ENCODE peak calls at places on chromosomes 2 and 18, in nine cellular contexts. T is KBM-7, A is Ammon's horn, S is NCI-H774, X is NCI-H2029 treated with DMSO at 0.1 percent for 48 hours, E is nephron progenitor cell, B is cerebellum, U is EH, F is aorta. K is an unnamed sample.

GRCh38 chr2:169095631-169096105 is 26.3 kb downstream of the DHRS9 start:
- DNase-seq in T (peak; percentile 52), A (no peak), S (no peak), X (no peak), E (no peak), B (no peak), U (peak; percentile 89), F (no peak), K (no peak)

GRCh38 chr18:61542596-61542995 is 209.4 kb downstream of the CDH20 start:
- DNase-seq in T (no peak), A (no peak), S (no peak), X (no peak), E (no peak), B (no peak), U (no peak), F (no peak), K (no peak)

GRCh38 chr18:49849331-49850217 is 36.2 kb upstream of the ACAA2 start:
- DNase-seq in T (peak; percentile 14), A (no peak), S (peak; percentile 58), X (peak; percentile 60), E (peak; percentile 26), B (peak; percentile 68), U (peak; percentile 92), F (no peak), K (peak; percentile 58)

GRCh38 chr2:150528861-150529801 is 41.7 kb upstream of the RND3 start:
- DNase-seq in T (no peak), A (no peak), S (no peak), X (no peak), E (no peak), B (no peak), U (peak; percentile 93), F (no peak), K (no peak)

GRCh38 chr2:122414911-122415310 is 659.5 kb downstream of the TSN start:
- DNase-seq in T (no peak), A (no peak), S (no peak), X (no peak), E (no peak), B (no peak), U (no peak), F (no peak), K (no peak)

GRCh38 chr2:219251656-219252055 is 1.4 kb upstream of the TUBA4B start:
- DNase-seq in T (no peak), A (no peak), S (no peak), X (no peak), E (no peak), B (no peak), U (peak; percentile 47), F (no peak), K (no peak)

GRCh38 chr2:72613931-72614330 is 211.9 kb downstream of the EXOC6B start:
- DNase-seq in T (no peak), A (peak; percentile 15), S (no peak), X (no peak), E (no peak), B (no peak), U (no peak), F (no peak), K (no peak)

GRCh38 chr18:60019463-60019840 is 119.7 kb downstream of the PMAIP1 start:
- DNase-seq in T (no peak), A (no peak), S (no peak), X (no peak), E (no peak), B (no peak), U (peak; percentile 93), F (no peak), K (no peak)

GRCh38 chr18:78972930-78973331 is 6.7 kb upstream of the SALL3 start:
- DNase-seq in T (no peak), A (no peak), S (no peak), X (no peak), E (no peak), B (no peak), U (no peak), F (no peak), K (peak; percentile 40)

GRCh38 chr18:78739843-78740677 is 239.6 kb upstream of the SALL3 start:
- DNase-seq in T (no peak), A (no peak), S (no peak), X (no peak), E (no peak), B (no peak), U (no peak), F (peak; percentile 59), K (no peak)

GRCh38 chr18:50161806-50162205 is 33.1 kb downstream of the MYO5B start:
- DNase-seq in T (no peak), A (no peak), S (no peak), X (no peak), E (no peak), B (no peak), U (no peak), F (no peak), K (no peak)

GRCh38 chr2:62660087-62660486 is 45.4 kb upstream of the EHBP1 start:
- DNase-seq in T (no peak), A (no peak), S (no peak), X (no peak), E (no peak), B (no peak), U (no peak), F (no peak), K (no peak)

GRCh38 chr18:79868811-79869541 is 71.2 kb downstream of the KCNG2 start:
- DNase-seq in T (no peak), A (no peak), S (no peak), X (no peak), E (no peak), B (no peak), U (no peak), F (no peak), K (no peak)

GRCh38 chr2:233055362-233055761 is 4.8 kb upstream of the INPP5D start:
- DNase-seq in T (no peak), A (no peak), S (no peak), X (no peak), E (no peak), B (no peak), U (no peak), F (no peak), K (no peak)

GRCh38 chr2:2646312-2647051 is 315.4 kb upstream of the MYT1L start:
- DNase-seq in T (no peak), A (no peak), S (no peak), X (peak; percentile 78), E (no peak), B (no peak), U (no peak), F (no peak), K (no peak)

GRCh38 chr2:26691140-26691539 is 1.4 kb upstream of the KCNK3 start:
- DNase-seq in T (no peak), A (no peak), S (no peak), X (no peak), E (no peak), B (no peak), U (peak; percentile 29), F (no peak), K (peak; percentile 63)

GRCh38 chr2:233034091-233034882 is 1.8 kb downstream of the NEU2 start:
- DNase-seq in T (no peak), A (no peak), S (no peak), X (no peak), E (no peak), B (no peak), U (no peak), F (peak; percentile 67), K (no peak)

GRCh38 chr18:22606563-22607283 is 189.0 kb upstream of the CTAGE1 start:
- DNase-seq in T (no peak), A (peak; percentile 8), S (no peak), X (no peak), E (peak; percentile 18), B (no peak), U (peak; percentile 33), F (peak; percentile 76), K (no peak)

GRCh38 chr18:54359233-54359632 is 1.5 kb downstream of the C18orf54 start:
- DNase-seq in T (no peak), A (no peak), S (no peak), X (no peak), E (no peak), B (no peak), U (peak; percentile 27), F (no peak), K (no peak)

GRCh38 chr2:193463016-193463415 is 1268.3 kb upstream of the TMEFF2 start:
- DNase-seq in T (no peak), A (no peak), S (no peak), X (no peak), E (no peak), B (no peak), U (no peak), F (no peak), K (no peak)

GRCh38 chr2:171735991-171736710 is 48.9 kb downstream of the DYNC1I2 start:
- DNase-seq in T (no peak), A (no peak), S (no peak), X (no peak), E (no peak), B (no peak), U (no peak), F (no peak), K (no peak)

GRCh38 chr2:120525056-120526046 is 179.4 kb downstream of the INHBB start:
- DNase-seq in T (no peak), A (no peak), S (no peak), X (no peak), E (no peak), B (no peak), U (peak; percentile 21), F (peak; percentile 84), K (no peak)

GRCh38 chr2:102618452-102619413 is 620 bp upstream of the SLC9A2 start:
- DNase-seq in T (no peak), A (peak; percentile 3), S (no peak), X (no peak), E (peak; percentile 66), B (no peak), U (peak; percentile 3), F (no peak), K (no peak)

GRCh38 chr18:21255211-21255610 is 13.2 kb downstream of the GREB1L start:
- DNase-seq in T (no peak), A (no peak), S (no peak), X (no peak), E (no peak), B (no peak), U (no peak), F (no peak), K (no peak)

GRCh38 chr18:75859533-75859932 is 432.0 kb upstream of the SMIM21 start:
- DNase-seq in T (no peak), A (no peak), S (no peak), X (no peak), E (no peak), B (no peak), U (no peak), F (no peak), K (no peak)

GRCh38 chr2:2575870-2576386 is 244.9 kb upstream of the MYT1L start:
- DNase-seq in T (no peak), A (no peak), S (peak; percentile 77), X (no peak), E (no peak), B (no peak), U (no peak), F (no peak), K (peak; percentile 50)

GRCh38 chr2:163347982-163348842 is 387.6 kb downstream of the FIGN start:
- DNase-seq in T (peak; percentile 87), A (peak; percentile 66), S (no peak), X (no peak), E (peak; percentile 76), B (no peak), U (peak; percentile 96), F (peak; percentile 90), K (peak; percentile 91)

K was measured in right atrium auricular region.